ENCODE peak calls at places on chromosomes 11 and 22, in seven cellular contexts. C is activated CD4-positive, alpha-beta T cell treated with anti-CD3 and anti-CD28 coated beads for 48 hours; K is caudate nucleus; F is NCI-H1694; Q is ovary; T is A172; I is CD8-positive, alpha-beta memory T cell. U is an unnamed sample.
A peak's percentile ranks its signal among the peaks of the same experiment; 100 is the strongest.

GRCh38 chr22:41925783-41926460 is 684 bp downstream of the TNFRSF13C start:
- DNase-seq in C (peak; percentile 85), K (no peak), F (peak; percentile 33), Q (no peak), T (no peak), I (peak; percentile 75), U (peak; percentile 89)

GRCh38 chr11:11471196-11471595 is 118.1 kb upstream of the CSNK2A3 start:
- DNase-seq in C (no peak), K (no peak), F (no peak), Q (no peak), T (no peak), I (no peak), U (no peak)

GRCh38 chr22:42848941-42849340 is 8.1 kb downstream of the ARFGAP3 start:
- DNase-seq in C (no peak), K (no peak), F (no peak), Q (no peak), T (no peak), I (no peak), U (no peak)

GRCh38 chr11:67268036-67268683 is 1.9 kb downstream of the GRK2 start:
- DNase-seq in C (peak; percentile 83), K (no peak), F (no peak), Q (no peak), T (no peak), I (peak; percentile 65), U (no peak)

GRCh38 chr11:96704847-96705246 is 315.0 kb downstream of the JRKL start:
- DNase-seq in C (no peak), K (no peak), F (no peak), Q (no peak), T (peak; percentile 1), I (no peak), U (peak; percentile 10)

GRCh38 chr11:69775163-69775755 is at the start of gene FGF4:
- DNase-seq in C (no peak), K (no peak), F (no peak), Q (no peak), T (no peak), I (no peak), U (peak; percentile 71)

GRCh38 chr11:72768581-72768980 is 16.4 kb upstream of the ARAP1 start:
- DNase-seq in C (no peak), K (no peak), F (no peak), Q (no peak), T (no peak), I (no peak), U (no peak)

GRCh38 chr22:25627271-25627848 is 62.9 kb downstream of the GRK3 start:
- DNase-seq in C (no peak), K (no peak), F (no peak), Q (no peak), T (peak; percentile 6), I (no peak), U (no peak)

GRCh38 chr11:36464720-36465119 is 45.4 kb downstream of the TRAF6 start:
- DNase-seq in C (no peak), K (no peak), F (no peak), Q (no peak), T (no peak), I (no peak), U (no peak)

GRCh38 chr22:34102633-34103032 is 182.4 kb upstream of the LARGE1 start:
- DNase-seq in C (no peak), K (no peak), F (no peak), Q (no peak), T (no peak), I (no peak), U (peak; percentile 14)

GRCh38 chr22:22612516-22612915 is 31.9 kb upstream of the GGTLC2 start:
- DNase-seq in C (no peak), K (no peak), F (no peak), Q (no peak), T (no peak), I (no peak), U (no peak)

GRCh38 chr22:24694971-24695928 is 79.3 kb downstream of the PIWIL3 start:
- DNase-seq in C (no peak), K (no peak), F (no peak), Q (no peak), T (no peak), I (no peak), U (peak; percentile 22)

GRCh38 chr11:126416542-126417090 is 61.1 kb downstream of the ST3GAL4 start:
- DNase-seq in C (peak; percentile 84), K (peak; percentile 75), F (no peak), Q (peak; percentile 95), T (no peak), I (peak; percentile 50), U (peak; percentile 90)

GRCh38 chr22:25942989-25943411 is 201.0 kb downstream of the MYO18B start:
- DNase-seq in C (no peak), K (peak; percentile 2), F (peak; percentile 95), Q (no peak), T (peak; percentile 0), I (no peak), U (peak; percentile 39)

GRCh38 chr11:60942970-60943565 is 8.9 kb downstream of the SLC15A3 start:
- DNase-seq in C (no peak), K (no peak), F (no peak), Q (no peak), T (no peak), I (no peak), U (peak; percentile 31)

GRCh38 chr11:6911946-6912345 is 8.9 kb upstream of the OR2D3 start:
- DNase-seq in C (no peak), K (no peak), F (no peak), Q (no peak), T (no peak), I (no peak), U (no peak)

GRCh38 chr11:44399968-44400367 is 90.0 kb upstream of the ALX4 start:
- DNase-seq in C (no peak), K (no peak), F (no peak), Q (no peak), T (no peak), I (no peak), U (no peak)

GRCh38 chr11:12546660-12547059 is 127.6 kb upstream of the TEAD1 start:
- DNase-seq in C (no peak), K (no peak), F (no peak), Q (no peak), T (no peak), I (no peak), U (no peak)

U was measured in ELF-1.